ENCODE peak calls at places on chromosomes 6 and 20, in ten cellular contexts. E is aorta, X is stomach, I is right atrium auricular region, Y is heart left ventricle, N is psoas muscle, G is astrocyte, P is fibroblast of lung, A is mesenchymal stem cell, O is tibial artery. W is an unnamed sample. For H3K27me3, the result is how much of the 10 kb centered on the place peaks cover.

GRCh38 chr6:45966797-45967196 is 48.9 kb downstream of the CLIC5 start:
- DNase-seq in E (no peak), X (no peak), I (no peak), Y (no peak), N (no peak), G (no peak), P (no peak), A (no peak), O (no peak), W (no peak)

GRCh38 chr20:6566821-6567220 is 200.7 kb upstream of the BMP2 start:
- DNase-seq in E (no peak), X (no peak), I (no peak), Y (no peak), N (no peak), G (peak), P (peak), A (peak), O (no peak), W (peak)

GRCh38 chr6:75882734-75883133 is 133.7 kb downstream of the MYO6 start:
- DNase-seq in E (no peak), X (no peak), I (no peak), Y (no peak), N (no peak), G (peak), P (peak), A (peak), O (no peak), W (peak)

GRCh38 chr6:118999494-118999893 is 64.5 kb upstream of the MCM9 start:
- DNase-seq in E (no peak), X (no peak), I (no peak), Y (no peak), N (no peak), G (no peak), P (no peak), A (no peak), O (no peak), W (no peak)

GRCh38 chr6:128919412-128919811 is 36.5 kb downstream of the LAMA2 start:
- DNase-seq in E (no peak), X (no peak), I (no peak), Y (no peak), N (no peak), G (no peak), P (peak), A (no peak), O (no peak), W (peak)

GRCh38 chr6:170584181-170584953 is at the start of gene PDCD2:
- DNase-seq in E (peak), X (peak), I (peak), Y (peak), N (peak), G (peak), P (peak), A (peak), O (peak), W (peak)

GRCh38 chr6:9539231-9539755 is 875.6 kb downstream of the TFAP2A start:
- DNase-seq in E (no peak), X (peak), I (no peak), Y (no peak), N (no peak), G (no peak), P (no peak), A (no peak), O (no peak), W (no peak)

GRCh38 chr6:20789162-20789561 is 254.9 kb downstream of the CDKAL1 start:
- DNase-seq in E (no peak), X (no peak), I (no peak), Y (no peak), N (no peak), G (no peak), P (peak), A (peak), O (no peak), W (peak)

GRCh38 chr6:35209622-35210289 is 4.0 kb upstream of the SCUBE3 start:
- DNase-seq in E (no peak), X (no peak), I (no peak), Y (no peak), N (no peak), G (no peak), P (no peak), A (no peak), O (no peak), W (no peak)
- H3K27me3 ChIP-seq in E (under half), X (half or more), I (under half), Y (under half), N (half or more), G (under half), P (under half), A (under half), O (under half), W (under half)

DNA sequence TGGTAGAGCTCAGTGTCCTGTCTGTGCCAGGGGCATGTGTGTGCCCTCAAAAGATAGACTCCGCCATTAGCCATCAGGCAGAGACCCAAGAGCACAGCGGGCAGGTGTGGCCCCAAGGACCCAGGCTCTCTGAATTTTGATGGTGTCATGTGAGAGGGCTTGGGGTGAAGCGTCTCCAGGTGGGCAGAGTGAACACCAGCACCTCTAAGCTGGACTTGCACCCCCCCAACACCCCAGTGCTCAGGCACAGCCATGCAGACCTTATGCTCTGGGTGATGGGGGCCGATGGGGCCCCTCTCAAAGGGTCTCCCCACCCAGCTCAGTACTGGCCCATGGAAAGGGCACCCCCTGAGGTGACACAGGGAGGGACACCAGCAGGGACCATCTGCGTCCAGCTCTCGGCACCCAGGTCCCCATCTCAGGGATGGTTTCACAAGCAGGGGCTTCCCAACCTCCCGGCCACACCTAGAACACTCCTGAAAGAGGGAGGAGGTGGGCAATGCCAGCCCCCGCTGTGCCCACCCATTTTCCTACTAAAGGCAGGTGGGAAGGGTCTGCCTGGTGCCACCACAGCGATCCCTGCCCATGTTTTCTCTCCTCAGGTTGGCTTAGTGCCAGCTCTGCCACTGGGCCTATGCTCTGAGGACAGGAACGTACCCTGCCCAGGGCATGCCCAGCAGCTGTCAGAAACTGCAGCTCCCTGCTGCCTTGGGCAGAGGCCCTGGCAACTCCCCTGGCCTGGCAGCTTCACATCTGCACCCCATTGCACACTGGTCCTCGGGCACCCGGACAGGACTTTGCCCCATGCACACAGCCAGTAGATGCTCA is 3.5 kb downstream of the CST7 start:
- DNase-seq in E (no peak), X (peak), I (no peak), Y (no peak), N (no peak), G (no peak), P (no peak), A (no peak), O (no peak), W (no peak)
- H3K27ac ChIP-seq in E (no peak), X (peak), I (no peak), Y (no peak), N (no peak), G (no peak), P (no peak), A (no peak), O (no peak), W (no peak)

GRCh38 chr6:55023231-55023630 is 151.1 kb upstream of the HCRTR2 start:
- DNase-seq in E (no peak), X (no peak), I (no peak), Y (no peak), N (no peak), G (no peak), P (no peak), A (no peak), O (no peak), W (no peak)
- H3K4me3 ChIP-seq in E (no peak), X (no peak), I (no peak), Y (no peak), N (no peak), G (no peak), P (no peak), A (no peak), O (no peak), W (no peak)

GRCh38 chr6:68633654-68634502 is 1.2 kb upstream of the ADGRB3 start:
- DNase-seq in E (no peak), X (no peak), I (no peak), Y (no peak), N (no peak), G (no peak), P (no peak), A (peak), O (no peak), W (no peak)
- H3K27me3 ChIP-seq in E (under half), X (under half), I (under half), Y (under half), N (under half), G (under half), P (under half), A (under half), O (under half), W (under half)

GRCh38 chr6:28839443-28840120 is 84.2 kb downstream of the TRIM27 start:
- DNase-seq in E (no peak), X (no peak), I (no peak), Y (no peak), N (no peak), G (no peak), P (no peak), A (no peak), O (no peak), W (no peak)
- H3K27ac ChIP-seq in E (no peak), X (peak), I (no peak), Y (no peak), N (no peak), G (no peak), P (no peak), A (no peak), O (no peak), W (no peak)

DNA sequence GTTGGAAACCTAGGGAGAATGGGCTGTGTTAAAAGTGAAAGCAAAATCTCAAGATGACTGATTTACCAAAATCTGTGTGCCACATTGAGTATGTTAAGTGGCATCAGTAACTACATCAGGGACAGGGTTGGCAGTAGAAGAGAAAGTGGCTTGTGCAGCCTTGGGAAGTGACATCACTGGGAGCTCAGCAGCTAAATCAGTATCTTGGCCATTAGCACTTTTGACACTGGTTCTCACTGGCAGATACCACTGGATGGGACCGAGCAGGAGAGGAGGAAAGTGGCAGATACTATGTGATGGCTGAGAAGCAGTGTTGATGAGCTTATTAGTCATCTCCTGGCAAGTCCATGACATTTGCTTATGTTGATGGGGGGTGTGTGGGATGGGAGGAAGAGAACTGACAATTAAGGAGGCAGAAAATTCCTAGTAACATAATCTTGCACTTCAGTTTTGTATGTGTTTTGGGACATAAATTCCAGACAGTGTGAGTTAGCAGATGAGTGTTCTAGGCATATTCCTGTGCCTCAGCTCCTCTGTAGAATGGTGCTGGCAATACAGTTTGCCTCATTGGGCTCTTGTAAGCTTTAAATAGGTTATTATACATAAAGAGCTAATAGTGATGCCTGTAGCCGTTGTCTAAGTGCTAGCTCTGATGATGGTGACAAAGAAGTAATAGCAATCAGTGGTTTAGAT is 322.3 kb downstream of the SOX4 start:
- DNase-seq in E (no peak), X (no peak), I (no peak), Y (no peak), N (no peak), G (peak), P (peak), A (peak), O (no peak), W (no peak)
- H3K4me3 ChIP-seq in E (no peak), X (no peak), I (no peak), Y (no peak), N (no peak), G (peak), P (peak), A (no peak), O (peak), W (peak)

GRCh38 chr20:64038579-64039292 is 2.8 kb downstream of the C20orf204 start:
- DNase-seq in E (peak), X (peak), I (peak), Y (peak), N (peak), G (peak), P (peak), A (peak), O (peak), W (no peak)
- H3K27me3 ChIP-seq in E (under half), X (half or more), I (under half), Y (half or more), N (half or more), G (under half), P (under half), A (half or more), O (half or more), W (half or more)

DNA sequence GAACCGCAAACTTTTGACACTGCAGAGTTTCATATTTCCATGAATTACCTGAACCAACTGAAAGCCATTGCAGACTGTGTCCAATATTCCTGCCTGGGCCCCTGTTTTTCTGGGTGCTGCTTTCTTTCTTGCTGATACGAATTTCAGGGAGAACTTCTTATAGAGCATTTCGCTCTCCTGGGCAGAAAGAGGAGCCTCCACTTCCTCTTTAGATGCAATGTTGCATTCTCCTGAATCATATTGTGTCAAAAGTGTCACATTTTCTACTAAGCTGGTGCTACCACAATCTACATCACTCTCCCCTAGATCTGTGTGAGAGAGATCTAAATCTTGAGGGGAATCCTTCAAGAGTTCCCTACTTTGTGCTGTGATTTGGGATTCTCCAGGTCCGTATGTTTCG is 102.5 kb downstream of the DST start:
- DNase-seq in E (no peak), X (no peak), I (no peak), Y (no peak), N (no peak), G (no peak), P (no peak), A (no peak), O (no peak), W (no peak)
- H3K27ac ChIP-seq in E (peak), X (peak), I (peak), Y (peak), N (peak), G (no peak), P (peak), A (no peak), O (peak), W (no peak)

DNA sequence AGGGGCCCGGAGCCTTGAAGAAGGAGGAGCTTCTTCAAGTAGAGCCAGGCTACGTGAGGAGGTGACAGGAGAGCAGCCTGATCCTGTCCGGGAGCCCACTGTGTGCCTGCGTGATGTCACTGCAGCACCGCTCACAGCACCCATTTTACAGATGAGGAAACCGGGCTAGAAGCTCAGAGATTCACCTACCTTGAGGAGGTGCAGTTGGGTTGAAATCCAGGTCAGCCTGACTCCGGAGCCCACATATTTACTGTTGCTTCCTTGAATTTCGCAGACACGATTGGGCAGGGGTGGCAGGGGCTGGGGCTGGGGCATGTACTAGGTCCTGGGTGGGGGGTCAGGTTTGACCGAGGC is 12.5 kb downstream of the VSTM2L start:
- DNase-seq in E (no peak), X (no peak), I (no peak), Y (no peak), N (no peak), G (no peak), P (no peak), A (no peak), O (no peak), W (no peak)
- H3K4me3 ChIP-seq in E (no peak), X (no peak), I (no peak), Y (no peak), N (peak), G (no peak), P (no peak), A (no peak), O (no peak), W (no peak)

GRCh38 chr6:27694547-27694874 is 217.7 kb downstream of the OR2B2 start:
- DNase-seq in E (no peak), X (no peak), I (no peak), Y (no peak), N (no peak), G (no peak), P (no peak), A (no peak), O (no peak), W (no peak)

GRCh38 chr6:27700337-27700736 is 211.9 kb downstream of the OR2B2 start:
- DNase-seq in E (no peak), X (no peak), I (no peak), Y (no peak), N (no peak), G (no peak), P (no peak), A (no peak), O (no peak), W (no peak)
- H3K27me3 ChIP-seq in E (under half), X (under half), I (under half), Y (under half), N (under half), G (under half), P (under half), A (under half), O (under half), W (under half)